ENCODE peak calls at places on chromosome 4, in seven cellular contexts. R, B, D, G, H, Y and Z are unnamed samples.

GRCh38 chr4:88823058-88823919 is 125.7 kb upstream of the NAP1L5 start:
- DNase-seq in R (peak), B (peak), D (peak), G (peak), H (peak), Y (no peak), Z (peak)

GRCh38 chr4:154427149-154427548 is 64.5 kb downstream of the DCHS2 start:
- DNase-seq in R (no peak), B (no peak), D (no peak), G (no peak), H (no peak), Y (no peak), Z (no peak)

GRCh38 chr4:16626945-16627344 is 271.5 kb downstream of the LDB2 start:
- DNase-seq in R (no peak), B (no peak), D (peak), G (no peak), H (no peak), Y (no peak), Z (peak)

GRCh38 chr4:118353452-118353851 is 649 bp upstream of the PRSS12 start:
- DNase-seq in R (no peak), B (no peak), D (no peak), G (no peak), H (no peak), Y (no peak), Z (no peak)

GRCh38 chr4:8287606-8288280 is 18.2 kb downstream of the HTRA3 start:
- DNase-seq in R (no peak), B (no peak), D (no peak), G (no peak), H (no peak), Y (no peak), Z (no peak)

GRCh38 chr4:173135241-173135847 is 33.3 kb upstream of the GALNT7 start:
- DNase-seq in R (no peak), B (no peak), D (peak), G (no peak), H (no peak), Y (no peak), Z (no peak)

GRCh38 chr4:166257891-166258290 is 384.9 kb downstream of the TLL1 start:
- DNase-seq in R (no peak), B (no peak), D (no peak), G (no peak), H (no peak), Y (no peak), Z (no peak)

GRCh38 chr4:41192136-41192535 is 22.2 kb downstream of the APBB2 start:
- DNase-seq in R (no peak), B (no peak), D (no peak), G (no peak), H (no peak), Y (no peak), Z (no peak)

GRCh38 chr4:38387348-38387747 is 276.7 kb upstream of the KLF3 start:
- DNase-seq in R (no peak), B (no peak), D (peak), G (no peak), H (no peak), Y (no peak), Z (no peak)

GRCh38 chr4:87240341-87240740 is 19.9 kb upstream of the KLHL8 start:
- DNase-seq in R (no peak), B (no peak), D (no peak), G (no peak), H (no peak), Y (no peak), Z (no peak)

GRCh38 chr4:26032572-26033320 is 118.7 kb downstream of the SMIM20 start:
- DNase-seq in R (no peak), B (no peak), D (peak), G (no peak), H (no peak), Y (no peak), Z (peak)

GRCh38 chr4:88503344-88503743 is 20.2 kb downstream of the PYURF start:
- DNase-seq in R (no peak), B (no peak), D (no peak), G (no peak), H (no peak), Y (no peak), Z (no peak)

GRCh38 chr4:127256500-127256899 is 376.3 kb upstream of the INTU start:
- DNase-seq in R (no peak), B (no peak), D (no peak), G (no peak), H (no peak), Y (no peak), Z (no peak)

GRCh38 chr4:69617083-69617694 is 22.3 kb downstream of the UGT2A2 start:
- DNase-seq in R (peak), B (peak), D (peak), G (no peak), H (no peak), Y (no peak), Z (no peak)

GRCh38 chr4:169484485-169484884 is 127.9 kb downstream of the NEK1 start:
- DNase-seq in R (no peak), B (no peak), D (peak), G (no peak), H (no peak), Y (no peak), Z (peak)

GRCh38 chr4:61753739-61754138 is 553.6 kb downstream of the ADGRL3 start:
- DNase-seq in R (no peak), B (no peak), D (no peak), G (no peak), H (no peak), Y (no peak), Z (no peak)

GRCh38 chr4:1532549-1533395 is 126.5 kb upstream of the NKX1-1 start:
- DNase-seq in R (no peak), B (no peak), D (no peak), G (no peak), H (no peak), Y (no peak), Z (no peak)

GRCh38 chr4:17111959-17112659 is 213.7 kb upstream of the LDB2 start:
- DNase-seq in R (no peak), B (peak), D (no peak), G (no peak), H (no peak), Y (peak), Z (no peak)

GRCh38 chr4:30720021-30720655 is at the start of gene PCDH7:
- DNase-seq in R (no peak), B (peak), D (peak), G (no peak), H (no peak), Y (no peak), Z (peak)

GRCh38 chr4:183014361-183015084 is 84.5 kb upstream of the WWC2 start:
- DNase-seq in R (no peak), B (no peak), D (peak), G (no peak), H (no peak), Y (no peak), Z (no peak)

GRCh38 chr4:6753103-6753560 is 29.4 kb upstream of the KIAA0232 start:
- DNase-seq in R (no peak), B (no peak), D (no peak), G (no peak), H (no peak), Y (no peak), Z (no peak)

GRCh38 chr4:57151481-57151880 is 41.3 kb upstream of the IGFBP7 start:
- DNase-seq in R (no peak), B (no peak), D (no peak), G (no peak), H (no peak), Y (no peak), Z (no peak)

GRCh38 chr4:77600521-77601451 is 4.8 kb upstream of the CXCL13 start:
- DNase-seq in R (peak), B (peak), D (peak), G (no peak), H (no peak), Y (no peak), Z (peak)

GRCh38 chr4:54228563-54229501 is at the start of gene PDGFRA:
- DNase-seq in R (no peak), B (no peak), D (peak), G (no peak), H (no peak), Y (no peak), Z (peak)

GRCh38 chr4:112423591-112423990 is 92.4 kb downstream of the NEUROG2 start:
- DNase-seq in R (no peak), B (no peak), D (peak), G (no peak), H (no peak), Y (no peak), Z (no peak)

GRCh38 chr4:111492501-111492900 is 652.8 kb upstream of the FAM241A start:
- DNase-seq in R (no peak), B (no peak), D (no peak), G (no peak), H (no peak), Y (no peak), Z (no peak)

GRCh38 chr4:120682981-120683380 is 239.5 kb downstream of the PRDM5 start:
- DNase-seq in R (no peak), B (no peak), D (no peak), G (no peak), H (no peak), Y (no peak), Z (no peak)

GRCh38 chr4:166143227-166143626 is 270.2 kb downstream of the TLL1 start:
- DNase-seq in R (no peak), B (no peak), D (no peak), G (no peak), H (no peak), Y (no peak), Z (no peak)

GRCh38 chr4:122895336-122895995 is 26.9 kb downstream of the NUDT6 start:
- DNase-seq in R (no peak), B (no peak), D (peak), G (no peak), H (no peak), Y (no peak), Z (no peak)

GRCh38 chr4:122762520-122762919 is 30.0 kb downstream of the BBS12 start:
- DNase-seq in R (no peak), B (no peak), D (no peak), G (no peak), H (no peak), Y (no peak), Z (no peak)

GRCh38 chr4:77001907-77002306 is 52.4 kb downstream of the SEPTIN11 start:
- DNase-seq in R (no peak), B (no peak), D (peak), G (no peak), H (no peak), Y (no peak), Z (no peak)